ENCODE peak calls at places on chromosomes 12 and 14, in four cellular contexts. S is sigmoid colon; Z is left ventricle myocardium inferior; I is CD4-positive, alpha-beta memory T cell. C is an unnamed sample. For H3K4me1, the result is how much of the 10 kb centered on the place peaks cover.

GRCh38 chr12:113990548-113991223 is 24.6 kb upstream of the RBM19 start:
- DNase-seq in S (no peak), Z (no peak), I (no peak), C (no peak)

GRCh38 chr12:28191018-28191595 is 851 bp downstream of the CCDC91 start:
- DNase-seq in S (no peak), Z (no peak), I (no peak), C (no peak)

GRCh38 chr12:6461401-6462233 is 8.9 kb downstream of the VAMP1 start:
- DNase-seq in S (peak), Z (no peak), I (peak), C (no peak)

GRCh38 chr12:15520844-15521243 is 198.5 kb downstream of the PTPRO start:
- DNase-seq in S (no peak), Z (no peak), I (no peak), C (no peak)

GRCh38 chr12:126493366-126494108 is 1428.3 kb downstream of the AACS start:
- DNase-seq in S (no peak), Z (no peak), I (no peak), C (peak)

GRCh38 chr12:99200711-99201384 is 446.7 kb upstream of the GARIN6 start:
- DNase-seq in S (no peak), Z (no peak), I (no peak), C (no peak)

GRCh38 chr12:9134981-9135628 is 19.4 kb upstream of the A2M start:
- DNase-seq in S (no peak), Z (no peak), I (no peak), C (no peak)

GRCh38 chr12:68137278-68137930 is 22.1 kb downstream of the IFNG start:
- DNase-seq in S (no peak), Z (no peak), I (no peak), C (no peak)

GRCh38 chr14:75491376-75491978 is 30.8 kb upstream of the BATF start:
- DNase-seq in S (no peak), Z (no peak), I (no peak), C (no peak)

GRCh38 chr12:15910864-15911696 is at the start of gene DERA:
- DNase-seq in S (peak), Z (peak), I (peak), C (peak)

GRCh38 chr12:108381793-108382436 is 42.8 kb upstream of the CMKLR1 start:
- DNase-seq in S (no peak), Z (no peak), I (no peak), C (no peak)

GRCh38 chr12:95207407-95207806 is 9.9 kb downstream of the FGD6 start:
- DNase-seq in S (no peak), Z (no peak), I (no peak), C (no peak)

GRCh38 chr14:75369506-75369905 is 58.3 kb upstream of the JDP2 start:
- DNase-seq in S (no peak), Z (peak), I (no peak), C (no peak)

GRCh38 chr14:104107611-104108569 is 22.4 kb downstream of the ASPG start:
- DNase-seq in S (peak), Z (peak), I (no peak), C (peak)

GRCh38 chr12:26821212-26821701 is 11.7 kb downstream of the ITPR2 start:
- DNase-seq in S (no peak), Z (no peak), I (no peak), C (no peak)
- H3K4me3 ChIP-seq in S (no peak), Z (no peak), I (no peak), C (no peak)

GRCh38 chr12:46384451-46385301 is 12.1 kb upstream of the SLC38A2 start:
- DNase-seq in S (no peak), Z (no peak), I (no peak), C (no peak)

GRCh38 chr12:46386877-46387629 is 14.5 kb upstream of the SLC38A2 start:
- DNase-seq in S (no peak), Z (peak), I (no peak), C (no peak)

GRCh38 chr12:46386360-46386867 is 13.8 kb upstream of the SLC38A2 start:
- DNase-seq in S (no peak), Z (no peak), I (no peak), C (no peak)

GRCh38 chr12:46383654-46384450 is 11.3 kb upstream of the SLC38A2 start:
- DNase-seq in S (peak), Z (peak), I (peak), C (peak)

GRCh38 chr12:46385439-46385838 is 12.9 kb upstream of the SLC38A2 start:
- DNase-seq in S (no peak), Z (no peak), I (no peak), C (no peak)
- H3K4me1 ChIP-seq in S (under half), Z (half or more), I (under half), C (half or more)

GRCh38 chr12:80641936-80642335 is 65.5 kb upstream of the MYF6 start:
- DNase-seq in S (no peak), Z (no peak), I (no peak), C (no peak)

GRCh38 chr12:80634903-80635302 is 72.5 kb upstream of the MYF6 start:
- DNase-seq in S (peak), Z (no peak), I (no peak), C (no peak)

GRCh38 chr12:80632835-80633234 is 74.6 kb upstream of the MYF6 start:
- DNase-seq in S (no peak), Z (no peak), I (no peak), C (no peak)

DNA sequence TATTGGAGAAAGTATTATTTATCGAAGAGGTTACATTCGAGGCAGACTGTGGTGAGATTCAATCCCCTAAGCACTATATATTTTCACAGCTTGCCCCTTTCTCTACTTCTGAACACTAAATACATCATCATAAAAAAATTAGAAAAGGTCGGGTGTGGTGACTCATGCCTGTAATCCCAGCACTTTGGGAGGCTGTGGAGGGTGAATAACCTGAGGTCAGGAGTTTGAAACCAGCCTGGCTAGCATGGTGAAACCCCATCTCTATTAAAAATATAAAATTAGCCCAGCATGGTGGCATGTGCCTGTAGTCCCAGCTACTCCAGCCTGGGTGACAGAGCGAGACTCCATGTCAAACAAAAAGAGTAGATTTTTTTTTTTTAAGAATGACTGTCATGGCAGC is 70.6 kb upstream of the MYF6 start:
- DNase-seq in S (no peak), Z (no peak), I (no peak), C (no peak)
- H3K4me3 ChIP-seq in S (no peak), Z (no peak), I (no peak), C (no peak)

GRCh38 chr12:46560078-46560477 is 187.5 kb upstream of the SLC38A2 start:
- DNase-seq in S (no peak), Z (no peak), I (no peak), C (no peak)
- H3K4me1 ChIP-seq in S (under half), Z (under half), I (under half), C (half or more)

DNA sequence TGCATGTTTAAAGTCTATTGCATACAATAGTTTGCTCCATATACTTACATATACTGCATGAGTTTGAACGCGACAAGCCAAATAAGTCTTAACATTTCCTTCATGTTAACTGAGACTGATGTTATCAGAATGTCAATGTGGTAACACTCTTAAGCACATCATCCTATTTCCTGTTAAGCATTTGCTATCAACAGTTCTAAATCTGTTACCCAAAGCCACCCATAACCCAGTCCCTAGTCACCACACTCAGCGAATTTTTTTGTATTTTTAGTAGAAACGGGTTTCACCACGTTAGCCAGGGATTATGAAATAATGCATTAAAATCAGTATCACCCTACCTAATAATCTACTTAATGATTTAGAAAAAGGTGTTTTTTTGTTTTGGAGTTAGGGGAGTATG is 39.4 kb downstream of the HNRNPC start:
- DNase-seq in S (no peak), Z (no peak), I (peak), C (no peak)
- H3K4me3 ChIP-seq in S (no peak), Z (no peak), I (no peak), C (no peak)

C was measured in RWPE2.